ENCODE peak calls at places on chromosomes 16 and 17, in four cellular contexts. H is cardiac fibroblast, Z is cardiac muscle cell, G is nephron progenitor cell. Q is an unnamed sample.

GRCh38 chr17:34068506-34069035 is 186.5 kb upstream of the CCL2 start:
- DNase-seq in H (no peak), Z (no peak), G (no peak), Q (no peak)

GRCh38 chr16:73713817-73714495 is 582.7 kb upstream of the PSMD7 start:
- DNase-seq in H (peak; percentile 21), Z (peak; percentile 52), G (peak; percentile 37), Q (peak; percentile 65)

GRCh38 chr17:76267051-76267576 is 2.0 kb downstream of the UBALD2 start:
- DNase-seq in H (no peak), Z (no peak), G (no peak), Q (no peak)

GRCh38 chr17:77944390-77945222 is 13.9 kb upstream of the TNRC6C start:
- DNase-seq in H (no peak), Z (no peak), G (no peak), Q (no peak)

GRCh38 chr17:34811561-34811960 is 149.7 kb downstream of the CCT6B start:
- DNase-seq in H (no peak), Z (no peak), G (no peak), Q (no peak)

GRCh38 chr16:67669499-67670101 is 3.0 kb downstream of the C16orf86 start:
- DNase-seq in H (no peak), Z (no peak), G (no peak), Q (no peak)

GRCh38 chr17:19718041-19718612 is 1.7 kb upstream of the SLC47A2 start:
- DNase-seq in H (no peak), Z (no peak), G (no peak), Q (no peak)

GRCh38 chr16:88437367-88437964 is 15.6 kb upstream of the ZFPM1 start:
- DNase-seq in H (peak; percentile 44), Z (peak; percentile 74), G (peak; percentile 87), Q (peak; percentile 75)

GRCh38 chr16:12011565-12011964 is 35.0 kb downstream of the SNX29 start:
- DNase-seq in H (no peak), Z (no peak), G (no peak), Q (no peak)

GRCh38 chr17:17722081-17722905 is 41.0 kb downstream of the RAI1 start:
- DNase-seq in H (no peak), Z (peak; percentile 39), G (peak; percentile 61), Q (peak; percentile 25)

GRCh38 chr17:66426397-66427033 is 124.1 kb downstream of the PRKCA start:
- DNase-seq in H (peak; percentile 38), Z (no peak), G (no peak), Q (no peak)

GRCh38 chr17:3035968-3036280 is 27.5 kb downstream of the OR1D5 start:
- DNase-seq in H (no peak), Z (no peak), G (no peak), Q (no peak)

GRCh38 chr17:12995896-12996295 is 21.9 kb downstream of the ELAC2 start:
- DNase-seq in H (no peak), Z (no peak), G (no peak), Q (no peak)

GRCh38 chr16:56421313-56421712 is 4.0 kb downstream of the AMFR start:
- DNase-seq in H (no peak), Z (no peak), G (no peak), Q (no peak)
- TF ChIP-seq CTCF in H (no peak), Z (no peak), G (no peak), Q (no peak)

GRCh38 chr16:2228161-2228824 is 4.9 kb downstream of the E4F1 start:
- DNase-seq in H (no peak), Z (no peak), G (no peak), Q (no peak)

GRCh38 chr16:2226918-2227317 is 3.5 kb downstream of the E4F1 start:
- DNase-seq in H (no peak), Z (no peak), G (no peak), Q (no peak)

GRCh38 chr16:2223375-2224182 is at the start of gene E4F1:
- DNase-seq in H (peak; percentile 100), Z (peak; percentile 100), G (peak; percentile 100), Q (peak; percentile 99)

GRCh38 chr16:2226245-2226793 is 2.9 kb downstream of the E4F1 start:
- DNase-seq in H (no peak), Z (no peak), G (no peak), Q (no peak)

GRCh38 chr16:2224183-2224486 is 744 bp downstream of the E4F1 start:
- DNase-seq in H (peak; percentile 71), Z (no peak), G (no peak), Q (no peak)
- TF ChIP-seq CTCF in H (peak; percentile 27), Z (peak; percentile 38), G (no peak), Q (no peak)

GRCh38 chr17:48317732-48318131 is 112.3 kb downstream of the SKAP1 start:
- DNase-seq in H (no peak), Z (no peak), G (no peak), Q (no peak)

GRCh38 chr17:48326311-48326710 is 103.7 kb downstream of the SKAP1 start:
- DNase-seq in H (no peak), Z (no peak), G (no peak), Q (no peak)

DNA sequence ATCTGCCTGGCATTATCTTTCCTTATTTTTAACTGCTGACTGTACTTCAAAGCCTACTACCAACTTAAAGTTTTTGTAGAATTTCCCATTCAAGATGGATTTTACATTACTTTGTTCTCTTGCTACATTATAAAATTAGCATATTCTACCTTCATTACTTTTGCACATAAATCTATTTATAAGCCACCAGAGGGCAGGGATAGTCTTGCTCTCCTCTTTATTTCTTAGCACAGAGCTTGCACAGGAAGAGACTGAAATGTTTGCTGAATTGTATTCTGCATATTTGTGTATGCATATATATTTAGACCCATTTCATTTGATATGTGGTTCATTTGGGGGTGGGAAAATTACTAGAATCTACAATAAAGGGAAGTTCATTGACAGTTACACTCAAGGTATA is 108.0 kb downstream of the SKAP1 start:
- DNase-seq in H (peak; percentile 19), Z (no peak), G (no peak), Q (no peak)
- TF ChIP-seq CTCF in H (no peak), Z (peak; percentile 26), G (no peak), Q (no peak)

GRCh38 chr16:89637379-89637778 is 20.1 kb downstream of the CHMP1A start:
- DNase-seq in H (no peak), Z (no peak), G (no peak), Q (no peak)
- TF ChIP-seq CTCF in H (no peak), Z (no peak), G (no peak), Q (no peak)

GRCh38 chr17:41738077-41738800 is 3.8 kb upstream of the HAP1 start:
- DNase-seq in H (peak; percentile 82), Z (peak; percentile 86), G (peak; percentile 89), Q (peak; percentile 87)

GRCh38 chr17:41741709-41742108 is 7.3 kb upstream of the HAP1 start:
- DNase-seq in H (no peak), Z (no peak), G (no peak), Q (no peak)

GRCh38 chr17:41740506-41740905 is 6.1 kb upstream of the HAP1 start:
- DNase-seq in H (no peak), Z (no peak), G (no peak), Q (no peak)

GRCh38 chr17:41738801-41739112 is 4.3 kb upstream of the HAP1 start:
- DNase-seq in H (no peak), Z (no peak), G (no peak), Q (no peak)

DNA sequence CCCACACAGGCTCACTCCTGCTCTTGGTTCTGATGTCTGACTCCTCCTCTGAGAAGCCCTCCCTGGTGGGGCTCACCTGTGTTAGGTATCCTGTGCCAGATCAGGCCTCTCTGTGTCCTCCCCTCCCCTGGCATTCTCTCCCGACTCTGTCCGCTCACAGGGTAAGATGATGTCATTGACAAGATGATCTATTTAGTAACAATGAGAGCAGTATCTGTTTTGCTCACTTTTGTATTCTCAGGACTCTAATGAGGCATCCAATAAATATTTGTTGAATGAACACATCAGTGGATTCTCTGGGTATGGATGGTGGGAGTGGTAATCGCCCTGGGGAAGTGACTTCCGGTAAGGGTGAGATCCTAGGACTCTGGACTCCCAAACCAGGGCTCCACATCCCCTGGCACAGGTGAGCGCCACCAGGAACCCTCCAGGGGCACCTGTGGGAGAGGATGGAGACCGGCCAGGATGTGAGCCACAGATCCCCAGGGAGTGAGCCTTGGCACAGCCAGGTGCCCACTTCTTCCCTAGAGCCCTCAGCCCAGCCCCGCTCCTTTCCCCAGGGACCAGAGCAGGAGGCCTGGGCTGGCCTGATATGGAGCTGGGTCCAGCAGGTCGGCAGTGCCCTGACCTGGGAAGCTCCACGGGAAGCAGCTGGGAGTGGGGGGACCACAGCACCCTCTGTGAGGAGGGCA is 5.4 kb upstream of the HAP1 start:
- DNase-seq in H (no peak), Z (no peak), G (no peak), Q (no peak)
- TF ChIP-seq CTCF in H (no peak), Z (no peak), G (no peak), Q (no peak)

Q was measured in endothelial cell.